ENCODE peak calls at places on chromosomes 6 and 20, in seven cellular contexts. One of them, this sample, is unnamed.

GRCh38 chr6:34276881-34277762 is 28.3 kb upstream of the SMIM29 start:
- DNase-seq in stomach: no peak
- DNase-seq in endodermal cell: no peak
- DNase-seq in CD4-positive, CD25-positive, alpha-beta regulatory T cell: no peak
- DNase-seq in left ventricle myocardium inferior: peak; percentile 35
- DNase-seq in heart left ventricle: no peak
- DNase-seq in NT2/D1: no peak
- DNase-seq in this sample: no peak

GRCh38 chr6:40042232-40042631 is 108.0 kb upstream of the MOCS1 start:
- DNase-seq in CD4-positive, CD25-positive, alpha-beta regulatory T cell: no peak
- DNase-seq in endodermal cell: no peak
- DNase-seq in left ventricle myocardium inferior: no peak
- DNase-seq in stomach: no peak
- DNase-seq in NT2/D1: no peak
- DNase-seq in heart left ventricle: no peak
- DNase-seq in this sample: no peak

GRCh38 chr6:134005824-134006223 is 46.6 kb downstream of the SLC2A12 start:
- DNase-seq in endodermal cell: no peak
- DNase-seq in heart left ventricle: no peak
- DNase-seq in CD4-positive, CD25-positive, alpha-beta regulatory T cell: no peak
- DNase-seq in stomach: no peak
- DNase-seq in left ventricle myocardium inferior: no peak
- DNase-seq in NT2/D1: no peak
- DNase-seq in this sample: no peak

GRCh38 chr6:373773-374724 is 17.5 kb upstream of the IRF4 start:
- DNase-seq in endodermal cell: peak; percentile 48
- DNase-seq in left ventricle myocardium inferior: no peak
- DNase-seq in NT2/D1: no peak
- DNase-seq in CD4-positive, CD25-positive, alpha-beta regulatory T cell: no peak
- DNase-seq in heart left ventricle: no peak
- DNase-seq in stomach: no peak
- DNase-seq in this sample: no peak

GRCh38 chr6:153210083-153210482 is 79.0 kb upstream of the RGS17 start:
- DNase-seq in left ventricle myocardium inferior: no peak
- DNase-seq in endodermal cell: no peak
- DNase-seq in NT2/D1: no peak
- DNase-seq in stomach: no peak
- DNase-seq in CD4-positive, CD25-positive, alpha-beta regulatory T cell: no peak
- DNase-seq in heart left ventricle: no peak
- DNase-seq in this sample: no peak

GRCh38 chr6:138773177-138774091 is at the start of gene CCDC28A:
- DNase-seq in CD4-positive, CD25-positive, alpha-beta regulatory T cell: peak; percentile 93
- DNase-seq in left ventricle myocardium inferior: peak; percentile 93
- DNase-seq in heart left ventricle: peak; percentile 96
- DNase-seq in NT2/D1: peak; percentile 87
- DNase-seq in endodermal cell: peak; percentile 97
- DNase-seq in stomach: peak; percentile 93
- DNase-seq in this sample: peak; percentile 84

GRCh38 chr6:42740725-42741124 is 5.2 kb downstream of the TBCC start:
- DNase-seq in heart left ventricle: no peak
- DNase-seq in endodermal cell: no peak
- DNase-seq in left ventricle myocardium inferior: no peak
- DNase-seq in NT2/D1: no peak
- DNase-seq in CD4-positive, CD25-positive, alpha-beta regulatory T cell: no peak
- DNase-seq in stomach: no peak
- DNase-seq in this sample: no peak

GRCh38 chr6:110090876-110091275 is 88.6 kb downstream of the WASF1 start:
- DNase-seq in endodermal cell: no peak
- DNase-seq in heart left ventricle: no peak
- DNase-seq in stomach: no peak
- DNase-seq in CD4-positive, CD25-positive, alpha-beta regulatory T cell: no peak
- DNase-seq in left ventricle myocardium inferior: no peak
- DNase-seq in NT2/D1: no peak
- DNase-seq in this sample: no peak

GRCh38 chr20:34877002-34877264 is 521 bp downstream of the ACSS2 start:
- DNase-seq in stomach: no peak
- DNase-seq in endodermal cell: no peak
- DNase-seq in heart left ventricle: no peak
- DNase-seq in CD4-positive, CD25-positive, alpha-beta regulatory T cell: no peak
- DNase-seq in NT2/D1: no peak
- DNase-seq in left ventricle myocardium inferior: no peak
- DNase-seq in this sample: no peak

GRCh38 chr6:36735110-36735971 is 37.7 kb downstream of the RAB44 start:
- DNase-seq in heart left ventricle: peak; percentile 88
- DNase-seq in stomach: peak; percentile 72
- DNase-seq in left ventricle myocardium inferior: peak; percentile 87
- DNase-seq in CD4-positive, CD25-positive, alpha-beta regulatory T cell: no peak
- DNase-seq in NT2/D1: no peak
- DNase-seq in endodermal cell: no peak
- DNase-seq in this sample: no peak

GRCh38 chr6:158175111-158175510 is 7.0 kb downstream of the GTF2H5 start:
- DNase-seq in CD4-positive, CD25-positive, alpha-beta regulatory T cell: no peak
- DNase-seq in endodermal cell: no peak
- DNase-seq in heart left ventricle: no peak
- DNase-seq in stomach: no peak
- DNase-seq in left ventricle myocardium inferior: no peak
- DNase-seq in NT2/D1: no peak
- DNase-seq in this sample: no peak

GRCh38 chr6:116648161-116648560 is 20.4 kb downstream of the ZUP1 start:
- DNase-seq in left ventricle myocardium inferior: no peak
- DNase-seq in endodermal cell: no peak
- DNase-seq in heart left ventricle: no peak
- DNase-seq in stomach: no peak
- DNase-seq in CD4-positive, CD25-positive, alpha-beta regulatory T cell: no peak
- DNase-seq in NT2/D1: no peak
- DNase-seq in this sample: no peak

GRCh38 chr6:37131104-37131959 is 38.6 kb upstream of the PIM1 start:
- DNase-seq in CD4-positive, CD25-positive, alpha-beta regulatory T cell: no peak
- DNase-seq in heart left ventricle: peak; percentile 81
- DNase-seq in stomach: peak; percentile 58
- DNase-seq in NT2/D1: no peak
- DNase-seq in endodermal cell: no peak
- DNase-seq in left ventricle myocardium inferior: peak; percentile 83
- DNase-seq in this sample: no peak

GRCh38 chr6:134288538-134289203 is 29.2 kb downstream of the SGK1 start:
- DNase-seq in endodermal cell: no peak
- DNase-seq in heart left ventricle: no peak
- DNase-seq in stomach: no peak
- DNase-seq in NT2/D1: no peak
- DNase-seq in left ventricle myocardium inferior: no peak
- DNase-seq in CD4-positive, CD25-positive, alpha-beta regulatory T cell: no peak
- DNase-seq in this sample: no peak

GRCh38 chr6:84161190-84161589 is 66.3 kb downstream of the CEP162 start:
- DNase-seq in NT2/D1: no peak
- DNase-seq in endodermal cell: no peak
- DNase-seq in heart left ventricle: no peak
- DNase-seq in CD4-positive, CD25-positive, alpha-beta regulatory T cell: no peak
- DNase-seq in stomach: no peak
- DNase-seq in left ventricle myocardium inferior: no peak
- DNase-seq in this sample: no peak

GRCh38 chr20:50645253-50646068 is 45.9 kb downstream of the RIPOR3 start:
- DNase-seq in left ventricle myocardium inferior: peak; percentile 58
- DNase-seq in CD4-positive, CD25-positive, alpha-beta regulatory T cell: no peak
- DNase-seq in endodermal cell: peak; percentile 96
- DNase-seq in heart left ventricle: peak; percentile 79
- DNase-seq in NT2/D1: peak; percentile 94
- DNase-seq in stomach: peak; percentile 68
- DNase-seq in this sample: no peak

GRCh38 chr6:26322645-26323482 is 42.1 kb upstream of the BTN3A2 start:
- DNase-seq in left ventricle myocardium inferior: no peak
- DNase-seq in CD4-positive, CD25-positive, alpha-beta regulatory T cell: peak; percentile 48
- DNase-seq in NT2/D1: no peak
- DNase-seq in heart left ventricle: peak; percentile 59
- DNase-seq in stomach: no peak
- DNase-seq in endodermal cell: peak; percentile 86
- DNase-seq in this sample: peak; percentile 35

GRCh38 chr6:139698526-139699182 is 324.2 kb upstream of the CITED2 start:
- DNase-seq in heart left ventricle: no peak
- DNase-seq in stomach: no peak
- DNase-seq in NT2/D1: no peak
- DNase-seq in left ventricle myocardium inferior: no peak
- DNase-seq in endodermal cell: no peak
- DNase-seq in CD4-positive, CD25-positive, alpha-beta regulatory T cell: no peak
- DNase-seq in this sample: no peak

GRCh38 chr6:93849857-93850256 is 430.5 kb upstream of the EPHA7 start:
- DNase-seq in NT2/D1: no peak
- DNase-seq in heart left ventricle: no peak
- DNase-seq in left ventricle myocardium inferior: no peak
- DNase-seq in endodermal cell: no peak
- DNase-seq in stomach: no peak
- DNase-seq in CD4-positive, CD25-positive, alpha-beta regulatory T cell: no peak
- DNase-seq in this sample: no peak

GRCh38 chr20:48822879-48823385 is 4.9 kb downstream of the PREX1 start:
- DNase-seq in endodermal cell: no peak
- DNase-seq in stomach: no peak
- DNase-seq in CD4-positive, CD25-positive, alpha-beta regulatory T cell: no peak
- DNase-seq in heart left ventricle: no peak
- DNase-seq in left ventricle myocardium inferior: no peak
- DNase-seq in NT2/D1: no peak
- DNase-seq in this sample: no peak

GRCh38 chr6:79605061-79605460 is 26.1 kb upstream of the SH3BGRL2 start:
- DNase-seq in heart left ventricle: no peak
- DNase-seq in stomach: no peak
- DNase-seq in NT2/D1: no peak
- DNase-seq in left ventricle myocardium inferior: no peak
- DNase-seq in CD4-positive, CD25-positive, alpha-beta regulatory T cell: no peak
- DNase-seq in endodermal cell: no peak
- DNase-seq in this sample: no peak

DNA sequence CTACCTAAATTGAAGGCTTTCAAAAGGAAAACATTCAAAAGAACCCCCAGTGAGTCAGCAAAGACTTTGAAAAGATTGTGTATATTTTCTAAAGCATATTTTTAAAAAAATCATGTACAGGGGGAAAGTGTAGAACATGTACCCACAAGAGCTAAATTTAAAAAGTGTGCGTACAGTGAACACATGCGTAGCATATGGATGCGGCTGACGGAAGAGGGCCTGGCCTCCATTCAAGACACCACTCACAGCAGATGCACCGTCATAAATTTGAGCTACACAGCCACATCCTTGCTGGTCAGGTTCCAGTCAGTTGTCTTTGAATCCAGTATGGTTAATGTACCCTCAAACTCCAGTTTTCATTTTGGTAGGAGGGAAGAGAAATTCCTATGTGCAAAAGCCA is 54.3 kb upstream of the SPACA1 start:
- DNase-seq in left ventricle myocardium inferior: no peak
- DNase-seq in NT2/D1: no peak
- DNase-seq in stomach: no peak
- DNase-seq in heart left ventricle: no peak
- DNase-seq in endodermal cell: no peak
- DNase-seq in CD4-positive, CD25-positive, alpha-beta regulatory T cell: no peak
- DNase-seq in this sample: no peak
- H3K9me3 ChIP-seq in left ventricle myocardium inferior: peaks cover under 1% of the 10 kb centered on the region
- H3K9me3 ChIP-seq in NT2/D1: no peaks in the 10 kb centered on the region
- H3K9me3 ChIP-seq in stomach: no peaks in the 10 kb centered on the region
- H3K9me3 ChIP-seq in heart left ventricle: no peaks in the 10 kb centered on the region
- H3K9me3 ChIP-seq in endodermal cell: no peaks in the 10 kb centered on the region
- H3K9me3 ChIP-seq in CD4-positive, CD25-positive, alpha-beta regulatory T cell: no peaks in the 10 kb centered on the region
- H3K9me3 ChIP-seq in this sample: no peaks in the 10 kb centered on the region

DNA sequence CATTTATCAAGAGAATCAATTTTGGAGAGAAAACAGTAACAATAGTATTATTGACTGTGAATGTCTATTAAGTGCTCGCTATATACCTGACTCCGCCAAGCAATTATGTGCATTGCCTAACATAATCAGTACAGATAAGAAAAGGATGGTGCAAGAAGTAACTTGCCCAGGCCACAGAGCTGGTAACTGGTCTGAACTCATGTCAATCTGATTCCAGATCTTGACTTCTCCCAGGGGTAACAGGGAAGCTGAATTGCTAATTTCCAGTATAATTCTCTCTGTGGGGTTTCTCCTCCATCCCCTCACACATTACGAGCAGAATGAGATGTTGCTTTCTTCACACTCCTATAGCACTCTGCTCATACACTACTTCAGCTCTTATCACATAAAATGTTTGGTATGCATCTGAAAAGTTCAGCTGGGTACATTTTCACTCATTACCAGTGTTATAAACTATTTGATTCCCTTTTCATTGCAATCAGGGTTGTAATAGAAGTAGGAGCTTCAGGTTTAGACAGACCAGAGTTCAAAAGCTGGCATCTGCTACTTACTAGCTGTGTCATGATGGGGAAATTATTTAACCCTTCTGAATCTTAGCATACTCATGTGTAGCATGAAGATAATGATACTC is 24.0 kb upstream of the LRRC1 start:
- DNase-seq in CD4-positive, CD25-positive, alpha-beta regulatory T cell: no peak
- DNase-seq in endodermal cell: no peak
- DNase-seq in heart left ventricle: no peak
- DNase-seq in left ventricle myocardium inferior: no peak
- DNase-seq in NT2/D1: no peak
- DNase-seq in stomach: no peak
- DNase-seq in this sample: no peak
- H3K9me3 ChIP-seq in CD4-positive, CD25-positive, alpha-beta regulatory T cell: no peaks in the 10 kb centered on the region
- H3K9me3 ChIP-seq in endodermal cell: no peaks in the 10 kb centered on the region
- H3K9me3 ChIP-seq in heart left ventricle: no peaks in the 10 kb centered on the region
- H3K9me3 ChIP-seq in left ventricle myocardium inferior: peaks cover 7% of the 10 kb centered on the region
- H3K9me3 ChIP-seq in NT2/D1: peaks cover 6% of the 10 kb centered on the region
- H3K9me3 ChIP-seq in stomach: no peaks in the 10 kb centered on the region
- H3K9me3 ChIP-seq in this sample: no peaks in the 10 kb centered on the region

GRCh38 chr6:16206595-16207037 is 31.8 kb upstream of the GMPR start:
- DNase-seq in left ventricle myocardium inferior: no peak
- DNase-seq in endodermal cell: peak; percentile 82
- DNase-seq in NT2/D1: no peak
- DNase-seq in heart left ventricle: peak; percentile 59
- DNase-seq in CD4-positive, CD25-positive, alpha-beta regulatory T cell: peak; percentile 17
- DNase-seq in stomach: peak; percentile 67
- DNase-seq in this sample: no peak
- H3K9me3 ChIP-seq in left ventricle myocardium inferior: no peaks in the 10 kb centered on the region
- H3K9me3 ChIP-seq in endodermal cell: no peaks in the 10 kb centered on the region
- H3K9me3 ChIP-seq in NT2/D1: no peaks in the 10 kb centered on the region
- H3K9me3 ChIP-seq in heart left ventricle: no peaks in the 10 kb centered on the region
- H3K9me3 ChIP-seq in CD4-positive, CD25-positive, alpha-beta regulatory T cell: no peaks in the 10 kb centered on the region
- H3K9me3 ChIP-seq in stomach: no peaks in the 10 kb centered on the region
- H3K9me3 ChIP-seq in this sample: no peaks in the 10 kb centered on the region

GRCh38 chr6:80872194-80872950 is 765.9 kb downstream of the BCKDHB start:
- DNase-seq in heart left ventricle: peak; percentile 26
- DNase-seq in CD4-positive, CD25-positive, alpha-beta regulatory T cell: no peak
- DNase-seq in NT2/D1: no peak
- DNase-seq in stomach: no peak
- DNase-seq in left ventricle myocardium inferior: peak; percentile 16
- DNase-seq in endodermal cell: no peak
- DNase-seq in this sample: no peak
- H3K9me3 ChIP-seq in heart left ventricle: no peaks in the 10 kb centered on the region
- H3K9me3 ChIP-seq in CD4-positive, CD25-positive, alpha-beta regulatory T cell: no peaks in the 10 kb centered on the region
- H3K9me3 ChIP-seq in NT2/D1: no peaks in the 10 kb centered on the region
- H3K9me3 ChIP-seq in stomach: no peaks in the 10 kb centered on the region
- H3K9me3 ChIP-seq in left ventricle myocardium inferior: peaks cover 14% of the 10 kb centered on the region
- H3K9me3 ChIP-seq in endodermal cell: no peaks in the 10 kb centered on the region
- H3K9me3 ChIP-seq in this sample: peaks cover 3% of the 10 kb centered on the region